ENCODE peak calls at places on chromosomes 4 and X, in nine cellular contexts. One of them, this sample, is unnamed. For H3K36me3, the result is how much of the 10 kb centered on the place peaks cover.

GRCh38 chrX:49695276-49696180 is at the start of gene PAGE1:
- DNase-seq in H1: no peak
- DNase-seq in spleen: no peak
- DNase-seq in stomach: no peak
- DNase-seq in HCT116: no peak
- DNase-seq in sigmoid colon: no peak
- DNase-seq in endothelial cell of umbilical vein: no peak
- DNase-seq in breast epithelium: no peak
- DNase-seq in GM23338: no peak
- DNase-seq in this sample: no peak

GRCh38 chr4:10275696-10276095 is 159.1 kb upstream of the WDR1 start:
- DNase-seq in H1: no peak
- DNase-seq in HCT116: no peak
- DNase-seq in endothelial cell of umbilical vein: no peak
- DNase-seq in GM23338: no peak
- DNase-seq in sigmoid colon: no peak
- DNase-seq in spleen: no peak
- DNase-seq in stomach: no peak
- DNase-seq in breast epithelium: peak
- DNase-seq in this sample: no peak

GRCh38 chr4:184819786-184820185 is 6.0 kb downstream of the ACSL1 start:
- DNase-seq in H1: no peak
- DNase-seq in sigmoid colon: no peak
- DNase-seq in stomach: no peak
- DNase-seq in spleen: no peak
- DNase-seq in HCT116: no peak
- DNase-seq in endothelial cell of umbilical vein: no peak
- DNase-seq in breast epithelium: no peak
- DNase-seq in GM23338: no peak
- DNase-seq in this sample: no peak

GRCh38 chr4:99723555-99724450 is 66.2 kb upstream of the C4orf54 start:
- DNase-seq in HCT116: peak
- DNase-seq in GM23338: no peak
- DNase-seq in spleen: no peak
- DNase-seq in sigmoid colon: peak
- DNase-seq in H1: no peak
- DNase-seq in breast epithelium: no peak
- DNase-seq in stomach: peak
- DNase-seq in endothelial cell of umbilical vein: peak
- DNase-seq in this sample: peak

GRCh38 chrX:132665676-132666075 is 176.8 kb upstream of the MBNL3 start:
- DNase-seq in endothelial cell of umbilical vein: no peak
- DNase-seq in stomach: no peak
- DNase-seq in HCT116: no peak
- DNase-seq in spleen: no peak
- DNase-seq in breast epithelium: no peak
- DNase-seq in GM23338: no peak
- DNase-seq in H1: no peak
- DNase-seq in sigmoid colon: no peak
- DNase-seq in this sample: no peak

GRCh38 chr4:5826437-5827107 is 66.3 kb downstream of the CRMP1 start:
- DNase-seq in breast epithelium: no peak
- DNase-seq in stomach: no peak
- DNase-seq in H1: no peak
- DNase-seq in GM23338: no peak
- DNase-seq in sigmoid colon: no peak
- DNase-seq in HCT116: no peak
- DNase-seq in endothelial cell of umbilical vein: no peak
- DNase-seq in spleen: peak
- DNase-seq in this sample: no peak

GRCh38 chr4:3756343-3757059 is 9.7 kb upstream of the ADRA2C start:
- DNase-seq in endothelial cell of umbilical vein: no peak
- DNase-seq in sigmoid colon: no peak
- DNase-seq in spleen: no peak
- DNase-seq in HCT116: peak
- DNase-seq in stomach: no peak
- DNase-seq in H1: no peak
- DNase-seq in GM23338: peak
- DNase-seq in breast epithelium: no peak
- DNase-seq in this sample: no peak

GRCh38 chr4:138749303-138749702 is 266.3 kb upstream of the NOCT start:
- DNase-seq in stomach: no peak
- DNase-seq in breast epithelium: no peak
- DNase-seq in HCT116: no peak
- DNase-seq in spleen: no peak
- DNase-seq in GM23338: no peak
- DNase-seq in endothelial cell of umbilical vein: no peak
- DNase-seq in sigmoid colon: no peak
- DNase-seq in H1: no peak
- DNase-seq in this sample: no peak

GRCh38 chr4:159455675-159456235 is 352.9 kb downstream of the RAPGEF2 start:
- DNase-seq in breast epithelium: no peak
- DNase-seq in stomach: no peak
- DNase-seq in sigmoid colon: no peak
- DNase-seq in spleen: no peak
- DNase-seq in GM23338: peak
- DNase-seq in H1: no peak
- DNase-seq in endothelial cell of umbilical vein: peak
- DNase-seq in HCT116: peak
- DNase-seq in this sample: no peak

GRCh38 chr4:86596802-86597201 is 2.7 kb downstream of the PTPN13 start:
- DNase-seq in spleen: no peak
- DNase-seq in stomach: no peak
- DNase-seq in H1: no peak
- DNase-seq in endothelial cell of umbilical vein: no peak
- DNase-seq in GM23338: no peak
- DNase-seq in HCT116: peak
- DNase-seq in sigmoid colon: no peak
- DNase-seq in breast epithelium: no peak
- DNase-seq in this sample: no peak

GRCh38 chr4:24010573-24010972 is 120.7 kb upstream of the PPARGC1A start:
- DNase-seq in endothelial cell of umbilical vein: no peak
- DNase-seq in H1: no peak
- DNase-seq in GM23338: no peak
- DNase-seq in spleen: no peak
- DNase-seq in sigmoid colon: no peak
- DNase-seq in stomach: no peak
- DNase-seq in HCT116: no peak
- DNase-seq in breast epithelium: no peak
- DNase-seq in this sample: no peak

GRCh38 chrX:71618303-71618721 is at the start of gene CXCR3:
- DNase-seq in stomach: no peak
- DNase-seq in sigmoid colon: no peak
- DNase-seq in breast epithelium: no peak
- DNase-seq in endothelial cell of umbilical vein: no peak
- DNase-seq in GM23338: no peak
- DNase-seq in H1: no peak
- DNase-seq in spleen: peak
- DNase-seq in HCT116: no peak
- DNase-seq in this sample: no peak

GRCh38 chr4:40130401-40131036 is 66.3 kb upstream of the RHOH start:
- DNase-seq in HCT116: no peak
- DNase-seq in breast epithelium: no peak
- DNase-seq in H1: no peak
- DNase-seq in GM23338: no peak
- DNase-seq in spleen: no peak
- DNase-seq in sigmoid colon: no peak
- DNase-seq in endothelial cell of umbilical vein: no peak
- DNase-seq in stomach: no peak
- DNase-seq in this sample: no peak

GRCh38 chr4:40132816-40133215 is 64.0 kb upstream of the RHOH start:
- DNase-seq in stomach: no peak
- DNase-seq in sigmoid colon: no peak
- DNase-seq in breast epithelium: no peak
- DNase-seq in HCT116: no peak
- DNase-seq in H1: no peak
- DNase-seq in endothelial cell of umbilical vein: no peak
- DNase-seq in spleen: no peak
- DNase-seq in GM23338: no peak
- DNase-seq in this sample: no peak

GRCh38 chr4:40140206-40140605 is 56.6 kb upstream of the RHOH start:
- DNase-seq in sigmoid colon: no peak
- DNase-seq in GM23338: no peak
- DNase-seq in stomach: no peak
- DNase-seq in breast epithelium: no peak
- DNase-seq in endothelial cell of umbilical vein: no peak
- DNase-seq in H1: no peak
- DNase-seq in HCT116: no peak
- DNase-seq in spleen: no peak
- DNase-seq in this sample: no peak

DNA sequence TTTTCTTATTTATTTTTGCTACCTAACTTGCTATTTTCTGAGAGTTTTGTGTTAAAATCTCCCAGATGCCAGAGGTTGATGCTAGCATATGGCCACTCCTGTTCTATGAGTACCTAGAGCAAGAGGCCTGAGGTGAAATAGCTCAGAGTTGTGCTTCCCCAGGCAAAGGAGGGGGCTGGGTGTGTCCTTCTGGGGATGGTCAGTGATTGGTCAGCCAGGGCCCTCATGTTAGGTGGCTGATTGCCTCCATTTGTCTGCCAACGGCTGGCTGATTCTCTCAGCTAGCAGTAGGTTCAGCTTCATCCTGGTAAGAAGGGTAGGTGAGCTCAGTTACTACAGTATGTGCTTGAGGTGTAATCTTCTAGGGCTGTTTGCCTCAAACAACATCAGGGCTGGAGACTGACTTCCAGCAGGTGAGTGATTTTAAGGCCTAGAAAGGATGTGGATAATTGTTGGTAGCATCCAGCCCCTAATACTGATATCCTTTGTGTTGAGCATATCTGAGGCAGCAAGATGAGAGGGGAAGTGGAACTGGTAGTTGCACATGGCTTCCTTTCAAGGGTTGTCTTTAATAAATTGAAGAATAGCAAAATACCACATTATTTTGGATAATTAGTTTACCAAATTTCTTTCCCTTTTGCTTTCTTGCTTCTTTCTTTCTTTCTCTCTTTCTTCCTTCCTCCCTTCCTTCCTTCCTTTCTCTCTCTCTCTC is 62.5 kb upstream of the RHOH start:
- DNase-seq in HCT116: no peak
- DNase-seq in H1: no peak
- DNase-seq in endothelial cell of umbilical vein: no peak
- DNase-seq in stomach: no peak
- DNase-seq in spleen: no peak
- DNase-seq in GM23338: no peak
- DNase-seq in sigmoid colon: no peak
- DNase-seq in breast epithelium: no peak
- DNase-seq in this sample: no peak
- H3K36me3 ChIP-seq in HCT116: under half
- H3K36me3 ChIP-seq in H1: under half
- H3K36me3 ChIP-seq in endothelial cell of umbilical vein: under half
- H3K36me3 ChIP-seq in stomach: under half
- H3K36me3 ChIP-seq in spleen: under half
- H3K36me3 ChIP-seq in GM23338: under half
- H3K36me3 ChIP-seq in sigmoid colon: under half
- H3K36me3 ChIP-seq in breast epithelium: under half
- H3K36me3 ChIP-seq in this sample: under half

DNA sequence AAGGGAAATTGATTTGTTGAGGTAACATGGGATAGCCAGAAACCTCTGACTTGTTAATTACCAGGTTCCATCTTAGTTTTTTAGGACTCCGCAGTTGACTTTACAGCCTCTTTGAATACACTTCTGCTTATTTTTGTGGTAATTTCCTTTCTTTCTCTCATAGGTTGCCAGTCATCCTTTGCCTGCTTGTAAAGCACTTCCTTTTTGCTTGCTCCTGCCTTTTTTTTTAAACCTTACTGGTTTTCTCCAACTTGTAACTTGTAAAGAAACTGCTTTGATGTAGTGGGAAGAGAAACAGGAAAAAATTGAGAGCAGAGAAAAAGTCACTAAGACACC is 2.6 kb downstream of the PGK1 start:
- DNase-seq in sigmoid colon: no peak
- DNase-seq in spleen: no peak
- DNase-seq in GM23338: no peak
- DNase-seq in stomach: no peak
- DNase-seq in endothelial cell of umbilical vein: peak
- DNase-seq in H1: no peak
- DNase-seq in HCT116: no peak
- DNase-seq in breast epithelium: no peak
- DNase-seq in this sample: no peak
- H3K4me3 ChIP-seq in sigmoid colon: no peak
- H3K4me3 ChIP-seq in spleen: peak
- H3K4me3 ChIP-seq in GM23338: peak
- H3K4me3 ChIP-seq in stomach: peak
- H3K4me3 ChIP-seq in endothelial cell of umbilical vein: no peak
- H3K4me3 ChIP-seq in H1: peak
- H3K4me3 ChIP-seq in HCT116: no peak
- H3K4me3 ChIP-seq in breast epithelium: no peak
- H3K4me3 ChIP-seq in this sample: no peak

GRCh38 chr4:83535520-83535944 is 376 bp upstream of the GPAT3 start:
- DNase-seq in H1: peak
- DNase-seq in stomach: peak
- DNase-seq in breast epithelium: peak
- DNase-seq in GM23338: peak
- DNase-seq in spleen: peak
- DNase-seq in endothelial cell of umbilical vein: peak
- DNase-seq in HCT116: peak
- DNase-seq in sigmoid colon: peak
- DNase-seq in this sample: peak
- TF ChIP-seq POLR2AphosphoS5 in H1: no peak
- TF ChIP-seq POLR2AphosphoS5 in stomach: no peak
- TF ChIP-seq POLR2AphosphoS5 in breast epithelium: no peak
- TF ChIP-seq POLR2AphosphoS5 in GM23338: no peak
- TF ChIP-seq POLR2AphosphoS5 in spleen: no peak
- TF ChIP-seq POLR2AphosphoS5 in endothelial cell of umbilical vein: no peak
- TF ChIP-seq POLR2AphosphoS5 in HCT116: no peak
- TF ChIP-seq POLR2AphosphoS5 in sigmoid colon: no peak
- TF ChIP-seq POLR2AphosphoS5 in this sample: no peak

DNA sequence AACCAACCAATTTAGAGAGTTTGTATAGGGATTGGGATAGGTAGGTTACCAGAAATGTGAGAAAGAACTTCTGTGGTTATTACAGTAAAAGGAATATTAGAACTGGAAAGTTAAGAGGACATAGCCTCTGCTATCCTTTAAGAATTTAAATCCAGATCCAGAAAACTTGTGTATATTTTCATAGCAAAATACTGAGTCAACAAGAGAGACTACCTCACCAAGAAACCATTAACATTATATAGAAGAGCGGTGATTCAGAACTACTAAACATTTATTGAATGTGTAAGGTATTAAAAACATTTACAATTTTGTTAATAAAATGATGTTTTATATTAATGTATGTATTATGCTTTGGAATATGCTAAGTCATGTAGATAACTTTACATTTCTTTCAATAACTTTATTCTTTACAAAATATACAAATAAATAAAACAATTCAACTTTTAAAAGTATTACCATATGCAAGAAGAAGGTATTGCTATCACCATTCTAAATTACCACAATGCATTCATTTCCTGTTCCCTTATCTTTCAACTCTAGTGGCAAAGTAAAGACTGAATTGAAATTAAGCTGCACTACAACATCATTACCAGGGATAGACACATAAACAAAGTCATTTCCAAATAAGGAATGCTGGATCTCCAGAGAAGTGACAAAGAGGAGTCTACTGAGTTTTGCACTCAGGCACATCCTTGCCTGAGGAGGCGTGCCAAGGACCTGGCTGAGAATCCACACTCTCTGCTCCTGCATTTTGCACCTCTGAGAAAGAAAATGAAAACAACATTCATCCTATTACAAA is 6.1 kb upstream of the BDH2 start:
- DNase-seq in spleen: no peak
- DNase-seq in stomach: no peak
- DNase-seq in HCT116: no peak
- DNase-seq in GM23338: no peak
- DNase-seq in endothelial cell of umbilical vein: no peak
- DNase-seq in sigmoid colon: no peak
- DNase-seq in H1: no peak
- DNase-seq in breast epithelium: no peak
- DNase-seq in this sample: no peak
- H3K36me3 ChIP-seq in spleen: under half
- H3K36me3 ChIP-seq in stomach: under half
- H3K36me3 ChIP-seq in HCT116: under half
- H3K36me3 ChIP-seq in GM23338: under half
- H3K36me3 ChIP-seq in endothelial cell of umbilical vein: under half
- H3K36me3 ChIP-seq in sigmoid colon: under half
- H3K36me3 ChIP-seq in H1: under half
- H3K36me3 ChIP-seq in breast epithelium: under half
- H3K36me3 ChIP-seq in this sample: under half